ENCODE peak calls at places on chromosomes 6 and 20, in six cellular contexts. One of them, this sample, is unnamed. For H3K27me3, the result is how much of the 10 kb centered on the place peaks cover.

GRCh38 chr20:52010541-52010940 is 181.0 kb downstream of the ZFP64 start:
- DNase-seq in K562: no peak
- DNase-seq in transverse colon: no peak
- DNase-seq in fibroblast of lung: no peak
- DNase-seq in GM23338: peak
- DNase-seq in MG63: no peak
- DNase-seq in this sample: no peak

GRCh38 chr20:8421981-8422380 is 289.9 kb downstream of the PLCB1 start:
- DNase-seq in GM23338: no peak
- DNase-seq in fibroblast of lung: no peak
- DNase-seq in K562: no peak
- DNase-seq in transverse colon: no peak
- DNase-seq in MG63: no peak
- DNase-seq in this sample: no peak

GRCh38 chr6:147972436-147972835 is 370.2 kb upstream of the SASH1 start:
- DNase-seq in K562: no peak
- DNase-seq in transverse colon: no peak
- DNase-seq in MG63: no peak
- DNase-seq in fibroblast of lung: peak
- DNase-seq in GM23338: no peak
- DNase-seq in this sample: no peak

GRCh38 chr20:8996817-8997512 is 71.9 kb upstream of the PLCB4 start:
- DNase-seq in GM23338: peak
- DNase-seq in K562: no peak
- DNase-seq in fibroblast of lung: no peak
- DNase-seq in MG63: no peak
- DNase-seq in transverse colon: no peak
- DNase-seq in this sample: no peak

GRCh38 chr6:44128020-44128917 is 915 bp downstream of the TMEM63B start:
- DNase-seq in transverse colon: peak
- DNase-seq in fibroblast of lung: peak
- DNase-seq in K562: peak
- DNase-seq in GM23338: peak
- DNase-seq in MG63: peak
- DNase-seq in this sample: peak

GRCh38 chr20:35870541-35871307 is 83.6 kb downstream of the SCAND1 start:
- DNase-seq in K562: no peak
- DNase-seq in GM23338: no peak
- DNase-seq in transverse colon: no peak
- DNase-seq in MG63: no peak
- DNase-seq in fibroblast of lung: peak
- DNase-seq in this sample: no peak

GRCh38 chr6:33579828-33580714 is at the start of gene BAK1:
- DNase-seq in fibroblast of lung: peak
- DNase-seq in K562: peak
- DNase-seq in GM23338: peak
- DNase-seq in transverse colon: peak
- DNase-seq in MG63: peak
- DNase-seq in this sample: peak

GRCh38 chr20:59942245-59942644 is 2.1 kb downstream of the FAM217B start:
- DNase-seq in GM23338: no peak
- DNase-seq in K562: no peak
- DNase-seq in MG63: no peak
- DNase-seq in transverse colon: no peak
- DNase-seq in fibroblast of lung: no peak
- DNase-seq in this sample: no peak

GRCh38 chr6:29577544-29577943 is 7.4 kb upstream of the OR2H2 start:
- DNase-seq in GM23338: no peak
- DNase-seq in K562: no peak
- DNase-seq in transverse colon: no peak
- DNase-seq in MG63: no peak
- DNase-seq in fibroblast of lung: no peak
- DNase-seq in this sample: no peak

DNA sequence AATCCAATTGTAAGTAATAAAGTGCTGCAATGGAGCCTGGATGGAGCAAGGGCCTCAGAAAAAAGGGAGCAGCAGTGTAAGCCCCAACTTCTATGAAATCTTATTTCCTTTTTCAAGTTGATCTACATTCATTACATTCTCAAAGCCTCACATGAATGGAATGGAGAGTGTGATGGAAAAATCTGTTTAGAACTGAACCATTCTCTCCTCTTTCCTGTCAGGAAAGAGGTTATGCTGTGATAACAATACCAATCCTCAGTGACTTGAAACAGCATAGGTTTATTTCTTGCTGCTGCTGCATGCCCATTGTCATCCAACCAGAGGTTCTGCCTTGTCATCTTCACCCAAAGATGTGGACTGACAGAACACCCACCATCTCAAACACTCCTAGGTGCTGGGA is 8.9 kb upstream of the OR2H2 start:
- DNase-seq in fibroblast of lung: no peak
- DNase-seq in MG63: no peak
- DNase-seq in K562: no peak
- DNase-seq in transverse colon: no peak
- DNase-seq in GM23338: no peak
- DNase-seq in this sample: no peak
- H3K27me3 ChIP-seq in fibroblast of lung: under half
- H3K27me3 ChIP-seq in MG63: under half
- H3K27me3 ChIP-seq in K562: under half
- H3K27me3 ChIP-seq in transverse colon: under half
- H3K27me3 ChIP-seq in GM23338: under half
- H3K27me3 ChIP-seq in this sample: under half

DNA sequence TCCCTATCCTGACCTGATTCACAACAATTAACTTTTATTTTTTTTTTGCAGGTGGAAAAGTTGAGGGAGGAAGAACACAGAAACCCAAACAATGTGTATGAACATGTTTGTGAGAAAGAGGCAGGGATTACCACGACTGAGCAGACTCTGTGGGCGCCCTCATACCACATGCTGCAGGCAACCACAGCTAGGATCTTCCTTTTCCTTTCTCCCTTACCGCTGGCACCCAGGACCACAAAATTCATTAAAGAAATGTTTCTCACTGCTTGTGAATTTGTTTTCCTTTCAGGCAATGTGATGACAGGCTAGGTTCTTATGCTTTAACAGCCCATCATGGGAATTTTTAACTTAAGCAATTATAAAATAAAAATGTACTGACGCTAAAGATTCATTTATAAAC is 287.1 kb downstream of the GMDS start:
- DNase-seq in GM23338: no peak
- DNase-seq in MG63: no peak
- DNase-seq in K562: no peak
- DNase-seq in fibroblast of lung: peak
- DNase-seq in transverse colon: no peak
- DNase-seq in this sample: no peak
- H3K27me3 ChIP-seq in GM23338: under half
- H3K27me3 ChIP-seq in MG63: under half
- H3K27me3 ChIP-seq in K562: under half
- H3K27me3 ChIP-seq in fibroblast of lung: under half
- H3K27me3 ChIP-seq in transverse colon: under half
- H3K27me3 ChIP-seq in this sample: under half

GRCh38 chr20:54476336-54476928 is 1.0 kb downstream of the DOK5 start:
- DNase-seq in GM23338: peak
- DNase-seq in K562: no peak
- DNase-seq in transverse colon: no peak
- DNase-seq in MG63: no peak
- DNase-seq in fibroblast of lung: no peak
- DNase-seq in this sample: no peak
- H3K27me3 ChIP-seq in GM23338: under half
- H3K27me3 ChIP-seq in K562: under half
- H3K27me3 ChIP-seq in transverse colon: under half
- H3K27me3 ChIP-seq in MG63: under half
- H3K27me3 ChIP-seq in fibroblast of lung: under half
- H3K27me3 ChIP-seq in this sample: under half

DNA sequence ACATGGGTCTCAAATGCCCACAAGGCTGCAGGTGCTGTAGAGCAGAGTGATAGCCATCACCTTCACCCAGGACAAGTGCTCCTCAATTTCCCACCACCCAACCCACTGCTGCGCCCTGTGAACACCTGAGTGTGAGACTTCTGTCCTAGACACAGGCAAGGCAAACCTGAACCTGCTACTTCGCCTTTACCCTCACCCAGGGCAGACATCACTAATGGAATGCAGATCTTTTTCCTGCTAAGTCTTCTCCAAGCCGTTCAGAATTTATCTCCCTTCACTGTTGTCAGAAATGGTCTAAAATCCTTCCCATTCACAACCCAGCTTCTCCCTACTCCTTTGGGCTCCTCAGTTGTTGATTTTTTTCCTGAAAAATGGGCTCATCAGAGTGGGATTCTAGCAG is 65.9 kb downstream of the PREX1 start:
- DNase-seq in GM23338: no peak
- DNase-seq in K562: no peak
- DNase-seq in transverse colon: no peak
- DNase-seq in MG63: no peak
- DNase-seq in fibroblast of lung: no peak
- DNase-seq in this sample: no peak
- H3K27me3 ChIP-seq in GM23338: under half
- H3K27me3 ChIP-seq in K562: under half
- H3K27me3 ChIP-seq in transverse colon: under half
- H3K27me3 ChIP-seq in MG63: under half
- H3K27me3 ChIP-seq in fibroblast of lung: under half
- H3K27me3 ChIP-seq in this sample: under half

DNA sequence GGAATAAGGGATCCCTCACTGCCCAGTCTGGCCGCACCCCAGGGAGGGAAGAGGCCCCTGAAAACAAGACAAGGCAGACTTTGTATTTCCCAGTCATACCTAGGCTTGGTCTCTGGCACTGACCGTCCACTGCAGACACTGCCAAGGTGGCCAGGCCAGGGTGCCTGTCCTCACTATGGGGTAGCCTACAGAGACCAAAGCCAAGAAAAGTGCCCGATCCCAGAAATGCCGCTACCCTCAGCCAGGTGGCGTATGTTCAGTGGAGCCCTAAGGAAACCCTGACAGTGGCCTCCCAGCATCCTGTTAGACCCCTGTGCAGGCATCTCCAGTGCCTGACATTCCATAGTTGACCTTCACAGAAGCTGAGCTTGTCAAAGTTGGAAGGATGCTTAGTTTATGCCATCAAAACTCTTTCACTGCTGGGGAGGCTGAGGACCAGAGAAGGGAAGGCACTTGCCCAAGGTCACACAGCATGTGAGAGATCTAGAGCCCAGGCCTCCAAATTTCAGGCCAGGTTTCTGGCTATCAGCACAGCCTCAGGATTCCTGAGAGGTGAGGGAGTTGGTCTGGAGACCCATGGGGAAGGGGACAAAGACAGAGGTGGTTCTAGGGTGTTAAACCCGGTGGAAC is 2.5 kb downstream of the SCRT2 start:
- DNase-seq in K562: no peak
- DNase-seq in GM23338: peak
- DNase-seq in transverse colon: no peak
- DNase-seq in fibroblast of lung: no peak
- DNase-seq in MG63: no peak
- DNase-seq in this sample: no peak
- H3K27me3 ChIP-seq in K562: under half
- H3K27me3 ChIP-seq in GM23338: under half
- H3K27me3 ChIP-seq in transverse colon: half or more
- H3K27me3 ChIP-seq in fibroblast of lung: half or more
- H3K27me3 ChIP-seq in MG63: under half
- H3K27me3 ChIP-seq in this sample: half or more

DNA sequence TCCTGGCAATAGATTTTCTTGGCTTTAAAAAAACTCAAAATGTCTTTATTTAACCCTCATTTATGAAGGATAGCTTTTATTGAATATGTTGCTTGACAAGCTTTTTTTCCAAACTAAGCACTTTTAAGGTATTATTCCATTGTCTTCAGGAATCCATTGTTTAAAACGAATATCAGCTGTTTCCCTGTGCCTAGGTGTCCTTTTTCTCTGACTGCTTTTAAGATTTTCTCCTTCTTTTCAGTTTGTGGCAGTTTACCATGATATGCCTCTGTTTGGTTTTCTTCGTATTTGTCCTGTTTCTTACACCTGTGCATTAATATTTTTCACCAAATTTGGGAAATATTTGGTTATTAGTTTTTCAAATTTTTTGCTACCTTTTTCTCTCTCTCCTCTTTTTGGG is 68.4 kb downstream of the YTHDF1 start:
- DNase-seq in MG63: no peak
- DNase-seq in transverse colon: no peak
- DNase-seq in fibroblast of lung: no peak
- DNase-seq in K562: no peak
- DNase-seq in GM23338: no peak
- DNase-seq in this sample: no peak
- H3K27me3 ChIP-seq in MG63: under half
- H3K27me3 ChIP-seq in transverse colon: under half
- H3K27me3 ChIP-seq in fibroblast of lung: under half
- H3K27me3 ChIP-seq in K562: under half
- H3K27me3 ChIP-seq in GM23338: under half
- H3K27me3 ChIP-seq in this sample: half or more

DNA sequence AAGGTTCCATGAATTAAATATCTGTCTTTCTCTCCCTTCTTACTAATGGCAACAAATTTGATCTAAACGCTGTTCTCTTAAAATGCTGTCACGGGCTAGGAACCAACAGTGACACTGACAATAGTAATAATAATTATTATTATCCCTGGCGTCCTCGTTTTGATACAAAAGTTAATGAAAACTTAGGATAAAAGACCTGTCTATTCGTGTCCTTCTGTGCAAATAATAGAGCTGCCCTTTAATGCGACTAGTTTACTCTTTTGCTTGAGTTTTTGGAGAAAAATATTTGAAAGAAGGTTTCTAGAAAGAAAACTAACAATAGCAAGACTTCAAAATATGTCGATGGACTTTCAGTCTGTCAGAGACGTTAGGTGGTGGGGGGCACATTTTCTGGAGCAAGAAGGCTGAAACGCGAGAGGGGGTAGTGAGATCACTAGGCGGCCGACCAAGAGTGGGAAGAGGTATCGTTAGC is 4.3 kb downstream of the VGLL2 start:
- DNase-seq in fibroblast of lung: no peak
- DNase-seq in transverse colon: no peak
- DNase-seq in GM23338: no peak
- DNase-seq in MG63: no peak
- DNase-seq in K562: no peak
- DNase-seq in this sample: no peak
- H3K27me3 ChIP-seq in fibroblast of lung: half or more
- H3K27me3 ChIP-seq in transverse colon: half or more
- H3K27me3 ChIP-seq in GM23338: half or more
- H3K27me3 ChIP-seq in MG63: half or more
- H3K27me3 ChIP-seq in K562: under half
- H3K27me3 ChIP-seq in this sample: half or more

DNA sequence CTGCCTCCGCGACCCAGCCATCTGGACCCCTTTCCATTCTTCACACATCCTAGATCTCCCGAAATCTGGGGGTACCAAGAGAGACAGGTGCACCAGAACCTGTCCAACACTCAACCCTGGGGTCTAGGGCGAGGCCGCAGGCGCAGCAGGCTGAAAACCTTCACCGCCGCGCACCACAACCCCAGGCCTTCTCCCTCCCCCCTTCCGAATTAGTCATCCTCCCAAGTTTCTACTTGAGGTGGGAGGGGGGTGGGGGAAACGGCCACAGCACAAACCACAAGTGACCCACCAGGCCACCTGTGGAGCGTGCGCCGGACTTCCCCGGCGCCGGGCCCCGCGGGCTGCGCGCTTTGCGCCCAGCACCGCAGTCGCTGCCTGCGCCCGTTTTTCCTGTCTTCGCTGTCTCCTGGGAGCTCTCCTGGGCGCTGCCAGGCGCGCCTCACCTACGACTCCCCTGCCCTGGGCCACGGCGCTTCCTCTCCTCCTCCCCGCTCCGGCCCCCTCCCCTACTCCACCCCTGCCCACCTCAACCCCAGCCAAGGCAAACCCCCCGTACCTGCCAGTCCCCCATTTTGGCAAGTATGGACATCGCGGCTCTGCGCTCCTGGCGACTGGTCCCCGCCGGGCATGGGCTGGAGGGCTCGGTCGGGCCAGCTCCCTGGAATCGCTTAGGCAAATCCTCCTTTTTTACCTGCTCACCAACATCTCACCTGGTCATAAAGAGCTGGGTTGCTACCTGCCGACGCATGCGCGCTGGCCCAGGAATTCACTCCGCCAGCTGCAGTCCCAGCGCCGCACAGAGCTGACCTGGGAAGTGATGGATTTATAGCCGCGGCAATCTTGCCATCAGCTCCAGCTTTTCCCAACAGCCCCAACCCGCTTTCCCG is 4.2 kb upstream of the TFAP2A start:
- DNase-seq in transverse colon: no peak
- DNase-seq in K562: peak
- DNase-seq in MG63: no peak
- DNase-seq in GM23338: peak
- DNase-seq in fibroblast of lung: peak
- DNase-seq in this sample: no peak
- H3K27me3 ChIP-seq in transverse colon: half or more
- H3K27me3 ChIP-seq in K562: under half
- H3K27me3 ChIP-seq in MG63: under half
- H3K27me3 ChIP-seq in GM23338: half or more
- H3K27me3 ChIP-seq in fibroblast of lung: half or more
- H3K27me3 ChIP-seq in this sample: half or more